ENCODE peak calls at places on chromosomes 13 and 19, in four cellular contexts. P is caudate nucleus, I is heart right ventricle, F is retinal pigment epithelial cell. K is an unnamed sample.

GRCh38 chr19:22144394-22144793 is 52.4 kb downstream of the ZNF676 start:
- DNase-seq in P (no peak), I (no peak), F (peak; percentile 9), K (no peak)

GRCh38 chr13:45047394-45048328 is 58.3 kb downstream of the GPALPP1 start:
- DNase-seq in P (peak; percentile 84), I (peak; percentile 77), F (peak; percentile 62), K (peak; percentile 66)

GRCh38 chr19:42426643-42427042 is 545 bp downstream of the LIPE start:
- DNase-seq in P (no peak), I (no peak), F (no peak), K (no peak)

GRCh38 chr13:95326695-95327094 is 25.4 kb upstream of the ABCC4 start:
- DNase-seq in P (no peak), I (no peak), F (no peak), K (no peak)

GRCh38 chr13:108363651-108364050 is 94.1 kb downstream of the TNFSF13B start:
- DNase-seq in P (no peak), I (no peak), F (no peak), K (no peak)

GRCh38 chr13:27450921-27451461 is 627 bp upstream of the MTIF3 start:
- DNase-seq in P (no peak), I (peak; percentile 26), F (peak; percentile 25), K (peak; percentile 42)

GRCh38 chr19:6660930-6661329 is 9.0 kb downstream of the TNFSF14 start:
- DNase-seq in P (no peak), I (no peak), F (no peak), K (no peak)

GRCh38 chr19:33292595-33293254 is 9.6 kb downstream of the CEBPA start:
- DNase-seq in P (no peak), I (no peak), F (no peak), K (no peak)

GRCh38 chr19:13207237-13208130 is 57.3 kb downstream of the IER2 start:
- DNase-seq in P (no peak), I (no peak), F (no peak), K (peak; percentile 47)

GRCh38 chr19:40412866-40413265 is 312 bp downstream of the PRX start:
- DNase-seq in P (no peak), I (no peak), F (no peak), K (no peak)

GRCh38 chr19:6610934-6611370 is 20.0 kb upstream of the CD70 start:
- DNase-seq in P (no peak), I (no peak), F (peak; percentile 46), K (no peak)